ENCODE peak calls at places on chromosomes 13 and 19, in four cellular contexts. L is B cell, U is heart right ventricle, Q is body of pancreas. I is an unnamed sample.

GRCh38 chr13:110875243-110875642 is 39.6 kb downstream of the ANKRD10 start:
- DNase-seq in L (peak), U (no peak), Q (no peak), I (no peak)

GRCh38 chr19:38714354-38714778 is 29.9 kb downstream of the CAPN12 start:
- DNase-seq in L (no peak), U (peak), Q (peak), I (no peak)

GRCh38 chr19:7428651-7429113 is 60.2 kb downstream of the PEX11G start:
- DNase-seq in L (no peak), U (no peak), Q (no peak), I (no peak)

GRCh38 chr19:35030257-35031071 is at the start of gene SCN1B:
- DNase-seq in L (peak), U (peak), Q (peak), I (peak)

GRCh38 chr13:110555601-110556223 is 5.8 kb downstream of the RAB20 start:
- DNase-seq in L (no peak), U (no peak), Q (peak), I (no peak)

GRCh38 chr13:108322206-108322824 is 52.8 kb downstream of the TNFSF13B start:
- DNase-seq in L (peak), U (no peak), Q (no peak), I (no peak)

GRCh38 chr19:31675187-31675913 is 326.1 kb upstream of the TSHZ3 start:
- DNase-seq in L (no peak), U (no peak), Q (no peak), I (no peak)

GRCh38 chr19:10450853-10451609 is 30.7 kb downstream of the PDE4A start:
- DNase-seq in L (no peak), U (no peak), Q (no peak), I (peak)

GRCh38 chr19:9498183-9498902 is at the start of gene ZNF560:
- DNase-seq in L (peak), U (no peak), Q (no peak), I (peak)

GRCh38 chr19:3316659-3317207 is 49.6 kb upstream of the NFIC start:
- DNase-seq in L (no peak), U (no peak), Q (no peak), I (no peak)

GRCh38 chr19:37197768-37198167 is 12.6 kb downstream of the ZNF585B start:
- DNase-seq in L (no peak), U (no peak), Q (no peak), I (no peak)

GRCh38 chr13:82615043-82615442 is 1267.2 kb downstream of the SLITRK1 start:
- DNase-seq in L (no peak), U (no peak), Q (no peak), I (no peak)

GRCh38 chr19:38557205-38557799 is 60.5 kb downstream of the MAP4K1 start:
- DNase-seq in L (peak), U (no peak), Q (no peak), I (peak)

GRCh38 chr19:3450796-3451411 is 29.4 kb downstream of the SMIM24 start:
- DNase-seq in L (no peak), U (peak), Q (no peak), I (no peak)

GRCh38 chr19:38543286-38543806 is 74.4 kb downstream of the MAP4K1 start:
- DNase-seq in L (no peak), U (no peak), Q (no peak), I (no peak)

GRCh38 chr19:43524922-43525835 is 1.8 kb downstream of the ETHE1 start:
- DNase-seq in L (peak), U (peak), Q (peak), I (peak)

GRCh38 chr13:109088528-109088927 is 459.1 kb downstream of the MYO16 start:
- DNase-seq in L (no peak), U (no peak), Q (no peak), I (no peak)

GRCh38 chr19:49125025-49125731 is 5.8 kb downstream of the PPFIA3 start:
- DNase-seq in L (no peak), U (no peak), Q (no peak), I (no peak)

GRCh38 chr13:78700121-78700910 is 41.4 kb upstream of the OBI1 start:
- DNase-seq in L (no peak), U (no peak), Q (no peak), I (no peak)

GRCh38 chr19:27901078-27901477 is 1311.9 kb downstream of the UQCRFS1 start:
- DNase-seq in L (no peak), U (no peak), Q (no peak), I (no peak)

GRCh38 chr19:38848299-38849146 is 1.3 kb downstream of the HNRNPL start:
- DNase-seq in L (no peak), U (no peak), Q (no peak), I (no peak)

GRCh38 chr13:76637651-76638111 is 248.5 kb downstream of the KCTD12 start:
- DNase-seq in L (no peak), U (no peak), Q (no peak), I (no peak)

GRCh38 chr19:10228925-10229324 is 2.2 kb downstream of the S1PR2 start:
- DNase-seq in L (peak), U (peak), Q (peak), I (peak)

GRCh38 chr19:54448037-54448773 is 794 bp upstream of the LENG8 start:
- DNase-seq in L (peak), U (peak), Q (peak), I (peak)

GRCh38 chr19:50479761-50480251 is 3.2 kb upstream of the GARIN5A start:
- DNase-seq in L (no peak), U (no peak), Q (no peak), I (no peak)

GRCh38 chr19:31318790-31319189 is 30.4 kb downstream of the TSHZ3 start:
- DNase-seq in L (no peak), U (no peak), Q (no peak), I (no peak)

DNA sequence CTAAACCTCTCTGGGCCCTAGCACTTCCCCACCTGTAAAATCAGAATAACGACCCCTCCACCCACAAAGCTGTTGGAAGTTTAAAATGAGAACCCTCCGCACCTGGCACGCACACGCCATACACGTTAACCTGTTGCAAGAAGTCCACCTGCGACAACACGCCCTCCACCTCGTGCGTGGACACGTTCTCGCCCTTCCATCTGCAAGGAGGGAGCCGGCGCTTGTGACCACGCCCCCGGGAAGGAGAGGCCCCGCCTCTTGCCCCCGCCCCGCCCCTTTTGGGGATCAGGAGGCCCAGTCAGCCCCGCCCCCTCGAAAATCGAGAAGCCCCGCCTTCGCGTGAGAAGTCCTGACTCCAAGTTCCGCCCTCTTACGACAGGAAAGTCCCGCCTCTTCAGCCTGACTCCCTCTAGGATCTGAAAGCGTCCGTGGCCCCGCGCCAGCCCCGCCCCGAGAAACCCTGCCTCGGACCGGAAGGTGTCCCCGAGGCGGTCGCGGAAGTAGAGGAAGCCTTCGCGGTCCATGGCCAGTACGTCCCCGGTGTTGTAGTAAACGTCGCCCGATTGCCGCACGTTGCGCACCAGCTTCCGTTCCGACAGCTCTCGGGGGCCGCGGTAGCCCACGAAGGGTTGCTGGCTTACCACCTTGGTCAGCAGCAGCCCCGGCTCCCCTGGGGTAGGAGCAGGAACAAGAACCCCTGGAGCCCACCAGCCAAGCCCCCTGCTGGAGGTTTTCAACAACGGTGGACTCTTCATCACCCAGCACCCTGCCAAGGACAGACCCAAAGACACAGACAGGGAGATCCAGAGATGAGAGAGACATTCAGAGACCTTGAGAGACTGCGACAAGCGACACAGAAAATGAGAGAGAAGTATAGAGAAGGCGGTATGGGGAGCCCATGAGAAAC is 12.5 kb downstream of the SLC27A5 start:
- DNase-seq in L (peak), U (peak), Q (peak), I (peak)
- TF ChIP-seq CTCF in L (peak), U (no peak), Q (no peak), I (no peak)

DNA sequence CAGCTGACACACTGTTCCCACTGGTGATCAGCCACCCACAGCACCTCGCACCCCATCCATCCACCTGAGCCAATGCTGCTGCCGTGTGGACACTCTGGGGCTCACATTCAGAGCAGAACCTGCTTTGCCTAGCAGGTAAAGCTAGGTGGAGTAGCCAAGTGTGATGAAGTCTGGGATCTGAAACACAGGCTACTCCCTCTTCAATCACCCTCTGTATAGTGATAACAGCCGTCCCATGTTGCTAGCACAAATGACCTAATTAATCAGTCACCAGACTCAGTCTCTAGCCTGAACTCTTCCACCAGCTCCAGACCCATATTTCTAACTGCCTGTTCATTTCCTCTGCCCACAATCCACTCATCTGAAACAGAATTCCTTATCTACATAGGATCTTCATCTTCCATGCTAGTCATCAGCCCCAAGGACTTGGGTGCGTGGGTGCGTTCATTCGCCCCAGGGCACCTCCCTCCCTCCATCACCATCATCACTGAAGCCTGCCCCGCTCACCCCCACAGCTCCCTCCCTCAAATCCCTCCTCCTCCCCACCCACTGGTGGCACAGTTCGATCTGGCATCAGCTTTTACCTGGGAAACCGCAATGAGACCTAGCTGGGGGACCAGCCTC is 19.8 kb downstream of the STK24 start:
- DNase-seq in L (no peak), U (no peak), Q (peak), I (peak)
- TF ChIP-seq CTCF in L (no peak), U (no peak), Q (peak), I (no peak)

DNA sequence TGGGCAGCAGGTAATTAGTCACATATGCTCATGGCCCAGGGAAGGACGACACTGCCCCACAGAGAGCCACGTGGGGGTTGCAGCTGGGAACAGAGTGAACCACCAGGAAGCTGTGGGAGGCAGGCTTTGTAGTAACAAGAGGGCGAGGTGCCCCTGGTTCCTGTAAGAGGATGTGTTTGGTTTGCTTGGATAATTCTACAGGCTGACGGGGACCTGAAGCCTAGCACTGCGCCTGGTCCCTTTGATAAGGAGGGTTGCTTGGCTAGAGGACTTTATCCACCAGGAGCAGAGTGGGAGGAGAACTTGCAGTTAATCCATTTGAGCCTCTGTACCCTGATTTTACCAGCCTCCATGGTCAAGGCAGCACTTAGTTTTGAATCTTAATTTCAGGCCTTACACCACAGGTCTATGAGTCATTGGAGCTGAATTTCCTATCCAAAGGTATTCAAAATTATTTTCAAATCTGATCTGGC is 67.4 kb upstream of the CLDN10 start:
- DNase-seq in L (no peak), U (no peak), Q (no peak), I (peak)
- TF ChIP-seq CTCF in L (no peak), U (no peak), Q (no peak), I (no peak)

GRCh38 chr13:94431569-94431968 is 47.9 kb downstream of the DCT start:
- DNase-seq in L (no peak), U (no peak), Q (no peak), I (no peak)
- TF ChIP-seq CTCF in L (no peak), U (no peak), Q (no peak), I (no peak)

I was measured in activated CD8-positive, alpha-beta T cell treated with anti-CD3 and anti-CD28 coated beads for 36 hours.